ENCODE peak calls at places on chromosomes 4 and X, in five cellular contexts. G is HCT116, R is K562, D is SK-N-SH, F is H1. Y is an unnamed sample.

GRCh38 chr4:40413396-40413795 is 78.3 kb downstream of the CHRNA9 start:
- DNase-seq in F (no peak), R (no peak), D (no peak), G (no peak), Y (no peak)

GRCh38 chr4:69832326-69833030 is 27.5 kb downstream of the SULT1E1 start:
- DNase-seq in D (no peak), R (no peak), F (no peak), G (no peak), Y (no peak)

GRCh38 chr4:37803348-37803973 is 23.0 kb upstream of the PGM2 start:
- DNase-seq in F (no peak), R (no peak), G (no peak), D (peak; percentile 25), Y (no peak)

GRCh38 chr4:168900080-168900479 is 110.0 kb downstream of the CBR4 start:
- DNase-seq in D (no peak), G (no peak), F (no peak), R (no peak), Y (no peak)

GRCh38 chr4:31160146-31160545 is 440.0 kb downstream of the PCDH7 start:
- DNase-seq in G (no peak), R (no peak), D (no peak), F (no peak), Y (no peak)

GRCh38 chr4:140156529-140157171 is 2.7 kb upstream of the MAML3 start:
- DNase-seq in D (no peak), F (no peak), R (no peak), G (no peak), Y (no peak)

GRCh38 chrX:119237526-119238035 is 1.5 kb downstream of the PGRMC1 start:
- DNase-seq in R (no peak), G (no peak), F (no peak), D (no peak), Y (no peak)

GRCh38 chr4:155735506-155735905 is 23.3 kb upstream of the GUCY1B1 start:
- DNase-seq in R (no peak), G (no peak), D (no peak), F (no peak), Y (no peak)

GRCh38 chr4:25234390-25235367 is 846 bp downstream of the PI4K2B start:
- DNase-seq in D (peak; percentile 71), F (no peak), G (peak; percentile 67), R (peak; percentile 24), Y (no peak)

GRCh38 chr4:56971383-56971782 is 6.0 kb downstream of the NOA1 start:
- DNase-seq in F (no peak), R (no peak), G (no peak), D (no peak), Y (no peak)

GRCh38 chrX:21907250-21907649 is 33.3 kb upstream of the SMS start:
- DNase-seq in F (no peak), D (no peak), R (no peak), G (no peak), Y (no peak)

GRCh38 chrX:40140706-40141499 is 43.1 kb upstream of the BCOR start:
- DNase-seq in R (no peak), G (no peak), D (no peak), F (no peak), Y (no peak)

GRCh38 chr4:31107362-31107761 is 387.2 kb downstream of the PCDH7 start:
- DNase-seq in G (peak; percentile 54), R (no peak), D (no peak), F (no peak), Y (no peak)

GRCh38 chr4:123972031-123972430 is 575.4 kb downstream of the SPRY1 start:
- DNase-seq in F (no peak), R (no peak), D (no peak), G (no peak), Y (no peak)

GRCh38 chr4:116870667-116871066 is 214.7 kb downstream of the TRAM1L1 start:
- DNase-seq in G (no peak), F (no peak), R (no peak), D (no peak), Y (no peak)

GRCh38 chrX:53321216-53321942 is 40.0 kb upstream of the IQSEC2 start:
- DNase-seq in R (peak; percentile 63), D (peak; percentile 75), G (no peak), F (no peak), Y (no peak)

GRCh38 chrX:34223574-34223973 is 91.5 kb upstream of the FAM47A start:
- DNase-seq in G (no peak), F (no peak), R (no peak), D (no peak), Y (no peak)

GRCh38 chr4:36159208-36159607 is 85.1 kb downstream of the ARAP2 start:
- DNase-seq in F (peak; percentile 1), D (peak; percentile 1), R (no peak), G (no peak), Y (no peak)

GRCh38 chr4:88007304-88008132 is at the start of gene PKD2:
- DNase-seq in R (peak; percentile 83), G (peak; percentile 32), D (peak; percentile 96), F (no peak), Y (no peak)

GRCh38 chr4:114807357-114807756 is 208.8 kb downstream of the UGT8 start:
- DNase-seq in G (no peak), R (no peak), F (no peak), D (no peak), Y (no peak)

GRCh38 chr4:150849016-150849415 is 166.1 kb downstream of the LRBA start:
- DNase-seq in F (no peak), R (no peak), D (no peak), G (no peak), Y (no peak)

GRCh38 chr4:156939151-156939550 is 32.4 kb downstream of the PDGFC start:
- DNase-seq in D (no peak), F (no peak), G (no peak), R (no peak), Y (no peak)

GRCh38 chr4:9716093-9716492 is 65.3 kb upstream of the DRD5 start:
- DNase-seq in D (no peak), R (no peak), F (no peak), G (no peak), Y (no peak)

GRCh38 chr4:124152130-124152529 is 560.4 kb downstream of the ANKRD50 start:
- DNase-seq in D (no peak), F (no peak), R (no peak), G (no peak), Y (no peak)

GRCh38 chr4:78299565-78299972 is 242.4 kb downstream of the FRAS1 start:
- DNase-seq in F (no peak), D (no peak), G (no peak), R (no peak), Y (no peak)

GRCh38 chr4:150938417-150938816 is 76.7 kb downstream of the LRBA start:
- DNase-seq in D (no peak), F (no peak), G (no peak), R (no peak), Y (no peak)

GRCh38 chr4:71229477-71230257 is 109.2 kb upstream of the SLC4A4 start:
- DNase-seq in D (peak; percentile 36), G (peak; percentile 7), R (peak; percentile 23), F (peak; percentile 5), Y (peak; percentile 13)

GRCh38 chr4:153318696-153319320 is 25.7 kb upstream of the MND1 start:
- DNase-seq in G (peak; percentile 39), D (peak; percentile 74), R (peak; percentile 18), F (no peak), Y (no peak)

GRCh38 chrX:73562986-73563739 is at the start of gene CHIC1:
- DNase-seq in G (no peak), D (peak; percentile 82), F (peak; percentile 36), R (peak; percentile 69), Y (peak; percentile 27)

GRCh38 chr4:153668647-153669046 is 15.4 kb upstream of the TLR2 start:
- DNase-seq in R (no peak), D (no peak), G (no peak), F (no peak), Y (no peak)

GRCh38 chr4:132015321-132015720 is 1133.8 kb upstream of the PCDH10 start:
- DNase-seq in D (no peak), G (no peak), F (no peak), R (no peak), Y (no peak)

DNA sequence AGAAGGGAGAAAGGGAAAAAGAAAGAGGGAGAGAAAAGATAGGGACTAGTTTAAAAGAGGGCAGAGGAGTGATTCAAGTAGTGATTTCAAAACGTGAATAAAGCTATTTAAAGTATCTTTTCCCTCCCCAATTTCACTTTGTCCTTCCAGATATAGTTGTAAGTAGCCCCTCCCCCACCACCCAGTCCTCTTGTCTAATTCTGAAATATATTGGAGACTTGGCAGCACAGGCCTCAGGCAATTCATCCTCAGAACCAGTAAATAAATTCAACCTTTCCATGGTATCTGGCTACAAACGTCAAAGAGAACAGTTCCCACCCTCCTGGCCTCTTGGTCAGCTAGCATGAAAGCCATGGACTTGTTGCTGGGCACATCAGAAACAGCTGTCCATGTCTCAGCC is 169.5 kb upstream of the SCML1 start:
- DNase-seq in D (no peak), G (no peak), R (no peak), F (no peak), Y (no peak)
- TF ChIP-seq SIN3A in D (no peak), G (no peak), R (no peak), F (no peak), Y (no peak)

GRCh38 chrX:57379296-57379695 is 92.8 kb downstream of the FAAH2 start:
- DNase-seq in D (no peak), G (no peak), F (no peak), R (no peak), Y (no peak)
- H3K27me3 ChIP-seq in D (no peaks in the 10 kb centered on the region), G (no peaks in the 10 kb centered on the region), F (no peaks in the 10 kb centered on the region), R (no peaks in the 10 kb centered on the region), Y (no peaks in the 10 kb centered on the region)

DNA sequence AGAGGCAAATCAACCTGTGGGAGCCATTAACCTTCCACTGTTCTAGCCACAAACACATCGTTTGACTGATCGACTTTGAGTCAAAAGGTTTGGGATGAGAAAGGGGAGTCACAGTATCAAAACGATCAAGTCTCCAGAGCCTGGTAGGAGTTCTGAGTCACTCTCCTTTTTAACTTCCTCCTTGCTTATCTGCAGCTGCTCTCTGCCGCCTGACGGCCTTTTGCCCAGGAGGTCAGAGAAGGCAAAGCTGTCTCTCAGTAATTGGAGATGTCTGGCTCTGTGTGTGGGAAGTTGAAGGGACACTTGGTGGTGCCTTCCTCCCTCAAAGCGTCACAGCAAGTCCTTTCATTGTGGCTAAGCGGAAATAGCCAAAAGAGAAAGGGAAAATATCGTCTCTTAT is 63.1 kb downstream of the ANOS1 start:
- DNase-seq in F (no peak), R (no peak), D (no peak), G (no peak), Y (no peak)
- TF ChIP-seq SIN3A in F (no peak), R (no peak), D (no peak), G (no peak), Y (no peak)

DNA sequence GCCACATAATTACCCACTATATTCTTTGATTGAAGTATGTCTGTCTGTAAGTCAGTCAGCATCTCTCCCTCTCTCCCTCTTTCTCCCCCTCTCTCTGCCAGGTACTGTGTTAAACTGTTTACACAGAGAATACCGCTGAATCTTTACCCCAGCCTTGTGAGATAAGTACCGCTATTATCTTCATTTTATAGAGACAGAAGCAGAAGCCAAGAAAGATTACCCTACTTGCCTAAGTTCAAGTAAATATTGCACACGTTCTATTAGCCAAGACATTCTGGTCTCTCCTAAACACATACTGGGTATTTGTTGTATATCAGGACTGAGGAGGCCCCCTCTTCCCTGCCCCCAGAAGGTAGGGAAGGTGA is 695 bp upstream of the GPR101 start:
- DNase-seq in R (no peak), D (no peak), F (no peak), G (no peak), Y (no peak)
- H3K27me3 ChIP-seq in R (peaks cover 15% of the 10 kb centered on the region), D (peaks cover 65% of the 10 kb centered on the region), F (peaks cover 49% of the 10 kb centered on the region), G (no peaks in the 10 kb centered on the region), Y (peaks cover 45% of the 10 kb centered on the region)

GRCh38 chrX:26778320-26778888 is 562.4 kb downstream of the MAGEB5 start:
- DNase-seq in F (no peak), G (peak; percentile 4), D (no peak), R (peak; percentile 8), Y (no peak)
- TF ChIP-seq SIN3A in F (no peak), G (no peak), D (no peak), R (no peak), Y (no peak)

GRCh38 chr4:166312166-166312565 is 439.1 kb downstream of the TLL1 start:
- DNase-seq in D (no peak), G (no peak), F (no peak), R (no peak), Y (no peak)
- H3K27me3 ChIP-seq in D (no peaks in the 10 kb centered on the region), G (no peaks in the 10 kb centered on the region), F (no peaks in the 10 kb centered on the region), R (no peaks in the 10 kb centered on the region), Y (no peaks in the 10 kb centered on the region)